ENCODE peak calls at places on chromosome 5, in four cellular contexts. C is HEK293T; O is NCI-H774; U is CD8-positive, alpha-beta T cell. Q is an unnamed sample.

GRCh38 chr5:43663916-43664315 is 60.9 kb downstream of the NNT start:
- DNase-seq in C (no peak), O (no peak), U (no peak), Q (no peak)

GRCh38 chr5:139551490-139551889 is 9.6 kb upstream of the UBE2D2 start:
- DNase-seq in C (no peak), O (no peak), U (no peak), Q (no peak)

GRCh38 chr5:176768174-176768970 is 42.0 kb upstream of the UNC5A start:
- DNase-seq in C (no peak), O (no peak), U (no peak), Q (no peak)

GRCh38 chr5:32790411-32790951 is 79.4 kb downstream of the NPR3 start:
- DNase-seq in C (no peak), O (no peak), U (no peak), Q (no peak)

GRCh38 chr5:80206282-80206681 is 49.6 kb downstream of the SERINC5 start:
- DNase-seq in C (no peak), O (no peak), U (no peak), Q (no peak)

GRCh38 chr5:69512740-69513260 is 20.2 kb downstream of the OCLN start:
- DNase-seq in C (no peak), O (no peak), U (no peak), Q (no peak)

GRCh38 chr5:91307023-91307422 is 76.1 kb downstream of the ARRDC3 start:
- DNase-seq in C (no peak), O (no peak), U (no peak), Q (no peak)

GRCh38 chr5:159581502-159582249 is 251.4 kb upstream of the IL12B start:
- DNase-seq in C (no peak), O (peak; percentile 8), U (no peak), Q (peak; percentile 8)

GRCh38 chr5:175464414-175465233 is 13.7 kb upstream of the SFXN1 start:
- DNase-seq in C (peak; percentile 73), O (peak; percentile 86), U (peak; percentile 55), Q (peak; percentile 45)

GRCh38 chr5:96934291-96934694 is 1.6 kb upstream of the LNPEP start:
- DNase-seq in C (no peak), O (peak; percentile 50), U (no peak), Q (no peak)

GRCh38 chr5:172007795-172008465 is 1.5 kb upstream of the FBXW11 start:
- DNase-seq in C (no peak), O (no peak), U (no peak), Q (no peak)

GRCh38 chr5:122077451-122078115 is 476 bp downstream of the LOX start:
- DNase-seq in C (peak; percentile 45), O (peak; percentile 48), U (no peak), Q (no peak)

GRCh38 chr5:101390317-101390908 is 487.3 kb upstream of the ST8SIA4 start:
- DNase-seq in C (peak; percentile 36), O (peak; percentile 69), U (no peak), Q (peak; percentile 16)

GRCh38 chr5:154740957-154741356 is 14.2 kb upstream of the LARP1 start:
- DNase-seq in C (no peak), O (no peak), U (no peak), Q (no peak)

GRCh38 chr5:54415896-54416640 is 39.4 kb upstream of the HSPB3 start:
- DNase-seq in C (no peak), O (no peak), U (no peak), Q (no peak)

GRCh38 chr5:129500101-129500500 is 40.0 kb downstream of the ADAMTS19 start:
- DNase-seq in C (no peak), O (no peak), U (no peak), Q (no peak)

GRCh38 chr5:93340881-93341280 is 240.1 kb downstream of the NR2F1-AS1 start:
- DNase-seq in C (no peak), O (no peak), U (no peak), Q (no peak)

GRCh38 chr5:142353093-142353472 is 28.3 kb upstream of the SPRY4 start:
- DNase-seq in C (no peak), O (no peak), U (no peak), Q (no peak)

GRCh38 chr5:115549154-115549553 is 4.6 kb upstream of the FEM1C start:
- DNase-seq in C (no peak), O (no peak), U (no peak), Q (no peak)

GRCh38 chr5:58922392-58923171 is 339.7 kb downstream of the RAB3C start:
- DNase-seq in C (no peak), O (no peak), U (no peak), Q (no peak)

GRCh38 chr5:95731571-95732554 is 727 bp downstream of the RHOBTB3 start:
- DNase-seq in C (peak; percentile 54), O (peak; percentile 56), U (no peak), Q (no peak)

GRCh38 chr5:178624626-178625546 is 2.0 kb downstream of the CLK4 start:
- DNase-seq in C (no peak), O (no peak), U (no peak), Q (no peak)

GRCh38 chr5:132001647-132002561 is 9.6 kb downstream of the ACSL6 start:
- DNase-seq in C (no peak), O (no peak), U (no peak), Q (no peak)

GRCh38 chr5:147290261-147290660 is 55.4 kb downstream of the STK32A start:
- DNase-seq in C (no peak), O (peak; percentile 85), U (no peak), Q (peak; percentile 2)

GRCh38 chr5:80343067-80343466 is 23.3 kb downstream of the SPZ1 start:
- DNase-seq in C (no peak), O (no peak), U (no peak), Q (no peak)

GRCh38 chr5:58929726-58930125 is 346.9 kb downstream of the RAB3C start:
- DNase-seq in C (no peak), O (no peak), U (no peak), Q (no peak)

GRCh38 chr5:58499951-58500350 is 8.7 kb downstream of the GAPT start:
- DNase-seq in C (no peak), O (no peak), U (no peak), Q (no peak)

GRCh38 chr5:135829681-135830383 is 4.6 kb upstream of the SLC25A48 start:
- DNase-seq in C (peak; percentile 82), O (peak; percentile 72), U (no peak), Q (no peak)

Q was measured in DMS153.